ENCODE peak calls at places on chromosomes 2 and 18, in eight cellular contexts. One of them, this sample, is unnamed.

GRCh38 chr2:97673187-97673914 is 3.8 kb downstream of the C2orf92 start:
- DNase-seq in islet precursor cell: no peak
- DNase-seq in ureter: no peak
- DNase-seq in T-helper 2 cell: no peak
- DNase-seq in AG09319: no peak
- DNase-seq in GM03348: no peak
- DNase-seq in transverse colon: no peak
- DNase-seq in AG10803: no peak
- DNase-seq in this sample: no peak

GRCh38 chr18:39946623-39947061 is 2008.4 kb upstream of the PIK3C3 start:
- DNase-seq in islet precursor cell: peak; percentile 73
- DNase-seq in ureter: peak; percentile 43
- DNase-seq in T-helper 2 cell: no peak
- DNase-seq in AG09319: no peak
- DNase-seq in GM03348: peak; percentile 7
- DNase-seq in transverse colon: no peak
- DNase-seq in AG10803: peak; percentile 78
- DNase-seq in this sample: no peak

GRCh38 chr18:62814114-62814759 is 98.9 kb downstream of the PHLPP1 start:
- DNase-seq in islet precursor cell: no peak
- DNase-seq in ureter: no peak
- DNase-seq in T-helper 2 cell: no peak
- DNase-seq in AG09319: no peak
- DNase-seq in GM03348: peak; percentile 9
- DNase-seq in transverse colon: no peak
- DNase-seq in AG10803: peak; percentile 12
- DNase-seq in this sample: no peak

GRCh38 chr2:78465707-78466106 is 559.8 kb upstream of the REG3G start:
- DNase-seq in islet precursor cell: no peak
- DNase-seq in ureter: no peak
- DNase-seq in T-helper 2 cell: no peak
- DNase-seq in AG09319: no peak
- DNase-seq in GM03348: no peak
- DNase-seq in transverse colon: no peak
- DNase-seq in AG10803: no peak
- DNase-seq in this sample: no peak

GRCh38 chr2:12287220-12287751 is 429.4 kb upstream of the TRIB2 start:
- DNase-seq in islet precursor cell: no peak
- DNase-seq in ureter: no peak
- DNase-seq in T-helper 2 cell: no peak
- DNase-seq in AG09319: no peak
- DNase-seq in GM03348: peak; percentile 16
- DNase-seq in transverse colon: no peak
- DNase-seq in AG10803: no peak
- DNase-seq in this sample: no peak

GRCh38 chr2:231057590-231057989 is 923 bp downstream of the PSMD1 start:
- DNase-seq in islet precursor cell: no peak
- DNase-seq in ureter: no peak
- DNase-seq in T-helper 2 cell: no peak
- DNase-seq in AG09319: no peak
- DNase-seq in GM03348: no peak
- DNase-seq in transverse colon: no peak
- DNase-seq in AG10803: peak; percentile 13
- DNase-seq in this sample: no peak

GRCh38 chr2:45119855-45120254 is 110.6 kb upstream of the SIX2 start:
- DNase-seq in islet precursor cell: no peak
- DNase-seq in ureter: no peak
- DNase-seq in T-helper 2 cell: no peak
- DNase-seq in AG09319: peak; percentile 58
- DNase-seq in GM03348: peak; percentile 72
- DNase-seq in transverse colon: no peak
- DNase-seq in AG10803: peak; percentile 97
- DNase-seq in this sample: no peak

GRCh38 chr2:241035142-241035817 is 36.9 kb downstream of the SNED1 start:
- DNase-seq in islet precursor cell: no peak
- DNase-seq in ureter: no peak
- DNase-seq in T-helper 2 cell: peak; percentile 54
- DNase-seq in AG09319: no peak
- DNase-seq in GM03348: no peak
- DNase-seq in transverse colon: no peak
- DNase-seq in AG10803: no peak
- DNase-seq in this sample: peak; percentile 46

GRCh38 chr2:232276739-232277313 is 101.7 kb upstream of the ALPP start:
- DNase-seq in islet precursor cell: no peak
- DNase-seq in ureter: no peak
- DNase-seq in T-helper 2 cell: no peak
- DNase-seq in AG09319: no peak
- DNase-seq in GM03348: no peak
- DNase-seq in transverse colon: no peak
- DNase-seq in AG10803: no peak
- DNase-seq in this sample: no peak

GRCh38 chr2:9226458-9227380 is 20.1 kb downstream of the ASAP2 start:
- DNase-seq in islet precursor cell: no peak
- DNase-seq in ureter: peak; percentile 36
- DNase-seq in T-helper 2 cell: no peak
- DNase-seq in AG09319: no peak
- DNase-seq in GM03348: no peak
- DNase-seq in transverse colon: no peak
- DNase-seq in AG10803: no peak
- DNase-seq in this sample: no peak

GRCh38 chr2:175180701-175181103 is 808 bp downstream of the ATP5MC3 start:
- DNase-seq in islet precursor cell: peak; percentile 75
- DNase-seq in ureter: peak; percentile 52
- DNase-seq in T-helper 2 cell: no peak
- DNase-seq in AG09319: no peak
- DNase-seq in GM03348: peak; percentile 61
- DNase-seq in transverse colon: peak; percentile 58
- DNase-seq in AG10803: peak; percentile 48
- DNase-seq in this sample: peak; percentile 17

GRCh38 chr2:54725343-54726099 is 2.1 kb downstream of the EML6 start:
- DNase-seq in islet precursor cell: no peak
- DNase-seq in ureter: no peak
- DNase-seq in T-helper 2 cell: no peak
- DNase-seq in AG09319: no peak
- DNase-seq in GM03348: no peak
- DNase-seq in transverse colon: no peak
- DNase-seq in AG10803: no peak
- DNase-seq in this sample: no peak

GRCh38 chr2:174750923-174751441 is 13.3 kb downstream of the CHRNA1 start:
- DNase-seq in islet precursor cell: no peak
- DNase-seq in ureter: no peak
- DNase-seq in T-helper 2 cell: no peak
- DNase-seq in AG09319: no peak
- DNase-seq in GM03348: no peak
- DNase-seq in transverse colon: no peak
- DNase-seq in AG10803: no peak
- DNase-seq in this sample: peak; percentile 22

GRCh38 chr2:11320698-11321492 is 23.5 kb downstream of the ROCK2 start:
- DNase-seq in islet precursor cell: no peak
- DNase-seq in ureter: no peak
- DNase-seq in T-helper 2 cell: no peak
- DNase-seq in AG09319: no peak
- DNase-seq in GM03348: no peak
- DNase-seq in transverse colon: no peak
- DNase-seq in AG10803: no peak
- DNase-seq in this sample: no peak

GRCh38 chr2:179235463-179236108 is 29.0 kb downstream of the SESTD1 start:
- DNase-seq in islet precursor cell: no peak
- DNase-seq in ureter: no peak
- DNase-seq in T-helper 2 cell: no peak
- DNase-seq in AG09319: peak; percentile 50
- DNase-seq in GM03348: no peak
- DNase-seq in transverse colon: no peak
- DNase-seq in AG10803: peak; percentile 79
- DNase-seq in this sample: no peak

GRCh38 chr2:147487286-147487979 is 357.4 kb upstream of the ACVR2A start:
- DNase-seq in islet precursor cell: peak; percentile 60
- DNase-seq in ureter: no peak
- DNase-seq in T-helper 2 cell: no peak
- DNase-seq in AG09319: no peak
- DNase-seq in GM03348: no peak
- DNase-seq in transverse colon: no peak
- DNase-seq in AG10803: no peak
- DNase-seq in this sample: no peak

GRCh38 chr18:44680271-44681038 is at the start of gene SETBP1:
- DNase-seq in islet precursor cell: peak; percentile 91
- DNase-seq in ureter: peak; percentile 86
- DNase-seq in T-helper 2 cell: no peak
- DNase-seq in AG09319: peak; percentile 42
- DNase-seq in GM03348: peak; percentile 82
- DNase-seq in transverse colon: peak; percentile 71
- DNase-seq in AG10803: peak; percentile 65
- DNase-seq in this sample: no peak

GRCh38 chr18:79947054-79947755 is 4.2 kb downstream of the SLC66A2 start:
- DNase-seq in islet precursor cell: peak; percentile 52
- DNase-seq in ureter: peak; percentile 32
- DNase-seq in T-helper 2 cell: no peak
- DNase-seq in AG09319: no peak
- DNase-seq in GM03348: peak; percentile 29
- DNase-seq in transverse colon: peak; percentile 9
- DNase-seq in AG10803: peak; percentile 72
- DNase-seq in this sample: no peak

GRCh38 chr2:84970266-84970955 is 550 bp upstream of the KCMF1 start:
- DNase-seq in islet precursor cell: peak; percentile 82
- DNase-seq in ureter: peak; percentile 66
- DNase-seq in T-helper 2 cell: peak; percentile 29
- DNase-seq in AG09319: no peak
- DNase-seq in GM03348: peak; percentile 81
- DNase-seq in transverse colon: peak; percentile 74
- DNase-seq in AG10803: peak; percentile 42
- DNase-seq in this sample: peak; percentile 47

GRCh38 chr18:68221116-68221724 is 493.7 kb downstream of the TMX3 start:
- DNase-seq in islet precursor cell: no peak
- DNase-seq in ureter: no peak
- DNase-seq in T-helper 2 cell: no peak
- DNase-seq in AG09319: no peak
- DNase-seq in GM03348: peak; percentile 21
- DNase-seq in transverse colon: no peak
- DNase-seq in AG10803: peak; percentile 67
- DNase-seq in this sample: no peak

GRCh38 chr2:112480540-112481049 is 1.4 kb upstream of the TTL start:
- DNase-seq in islet precursor cell: no peak
- DNase-seq in ureter: no peak
- DNase-seq in T-helper 2 cell: no peak
- DNase-seq in AG09319: no peak
- DNase-seq in GM03348: no peak
- DNase-seq in transverse colon: peak; percentile 13
- DNase-seq in AG10803: no peak
- DNase-seq in this sample: no peak

GRCh38 chr2:224039770-224040088 is 643 bp upstream of the SERPINE2 start:
- DNase-seq in islet precursor cell: no peak
- DNase-seq in ureter: no peak
- DNase-seq in T-helper 2 cell: no peak
- DNase-seq in AG09319: no peak
- DNase-seq in GM03348: no peak
- DNase-seq in transverse colon: no peak
- DNase-seq in AG10803: no peak
- DNase-seq in this sample: no peak

GRCh38 chr2:144702051-144702450 is 182.1 kb upstream of the ZEB2 start:
- DNase-seq in islet precursor cell: no peak
- DNase-seq in ureter: no peak
- DNase-seq in T-helper 2 cell: no peak
- DNase-seq in AG09319: no peak
- DNase-seq in GM03348: no peak
- DNase-seq in transverse colon: no peak
- DNase-seq in AG10803: no peak
- DNase-seq in this sample: no peak

GRCh38 chr2:232483923-232484627 is 3.6 kb downstream of the ECEL1 start:
- DNase-seq in islet precursor cell: no peak
- DNase-seq in ureter: no peak
- DNase-seq in T-helper 2 cell: no peak
- DNase-seq in AG09319: no peak
- DNase-seq in GM03348: no peak
- DNase-seq in transverse colon: no peak
- DNase-seq in AG10803: no peak
- DNase-seq in this sample: no peak

GRCh38 chr2:183552716-183553115 is 428.5 kb downstream of the NUP35 start:
- DNase-seq in islet precursor cell: no peak
- DNase-seq in ureter: no peak
- DNase-seq in T-helper 2 cell: no peak
- DNase-seq in AG09319: no peak
- DNase-seq in GM03348: no peak
- DNase-seq in transverse colon: no peak
- DNase-seq in AG10803: no peak
- DNase-seq in this sample: no peak

GRCh38 chr2:100213595-100213994 is 71.2 kb upstream of the AFF3 start:
- DNase-seq in islet precursor cell: no peak
- DNase-seq in ureter: peak; percentile 76
- DNase-seq in T-helper 2 cell: no peak
- DNase-seq in AG09319: no peak
- DNase-seq in GM03348: no peak
- DNase-seq in transverse colon: peak; percentile 25
- DNase-seq in AG10803: no peak
- DNase-seq in this sample: no peak

GRCh38 chr18:34640273-34640672 is 69.8 kb upstream of the DTNA start:
- DNase-seq in islet precursor cell: no peak
- DNase-seq in ureter: no peak
- DNase-seq in T-helper 2 cell: no peak
- DNase-seq in AG09319: no peak
- DNase-seq in GM03348: no peak
- DNase-seq in transverse colon: no peak
- DNase-seq in AG10803: no peak
- DNase-seq in this sample: no peak

GRCh38 chr2:169756342-169756741 is 22.7 kb downstream of the KLHL23 start:
- DNase-seq in islet precursor cell: no peak
- DNase-seq in ureter: no peak
- DNase-seq in T-helper 2 cell: no peak
- DNase-seq in AG09319: no peak
- DNase-seq in GM03348: no peak
- DNase-seq in transverse colon: no peak
- DNase-seq in AG10803: no peak
- DNase-seq in this sample: no peak

GRCh38 chr2:237591021-237591370 is 462 bp upstream of the RAB17 start:
- DNase-seq in islet precursor cell: peak; percentile 83
- DNase-seq in ureter: no peak
- DNase-seq in T-helper 2 cell: no peak
- DNase-seq in AG09319: no peak
- DNase-seq in GM03348: no peak
- DNase-seq in transverse colon: peak; percentile 75
- DNase-seq in AG10803: no peak
- DNase-seq in this sample: no peak

GRCh38 chr2:46720592-46721185 is 194.9 kb downstream of the MCFD2 start:
- DNase-seq in islet precursor cell: no peak
- DNase-seq in ureter: no peak
- DNase-seq in T-helper 2 cell: no peak
- DNase-seq in AG09319: no peak
- DNase-seq in GM03348: no peak
- DNase-seq in transverse colon: no peak
- DNase-seq in AG10803: no peak
- DNase-seq in this sample: no peak

GRCh38 chr18:48813833-48814489 is 136.8 kb downstream of the SMAD7 start:
- DNase-seq in islet precursor cell: peak; percentile 57
- DNase-seq in ureter: peak; percentile 43
- DNase-seq in T-helper 2 cell: no peak
- DNase-seq in AG09319: no peak
- DNase-seq in GM03348: no peak
- DNase-seq in transverse colon: peak; percentile 39
- DNase-seq in AG10803: no peak
- DNase-seq in this sample: peak; percentile 41

GRCh38 chr18:76620326-76620813 is 125.3 kb upstream of the ZNF516 start:
- DNase-seq in islet precursor cell: peak; percentile 94
- DNase-seq in ureter: peak; percentile 77
- DNase-seq in T-helper 2 cell: no peak
- DNase-seq in AG09319: peak; percentile 44
- DNase-seq in GM03348: peak; percentile 90
- DNase-seq in transverse colon: peak; percentile 54
- DNase-seq in AG10803: peak; percentile 74
- DNase-seq in this sample: no peak

GRCh38 chr2:203798296-203799157 is 69.0 kb upstream of the CTLA4 start:
- DNase-seq in islet precursor cell: no peak
- DNase-seq in ureter: no peak
- DNase-seq in T-helper 2 cell: no peak
- DNase-seq in AG09319: no peak
- DNase-seq in GM03348: no peak
- DNase-seq in transverse colon: no peak
- DNase-seq in AG10803: no peak
- DNase-seq in this sample: no peak

GRCh38 chr2:8576525-8577157 is 105.2 kb upstream of the ID2 start:
- DNase-seq in islet precursor cell: peak; percentile 51
- DNase-seq in ureter: peak; percentile 42
- DNase-seq in T-helper 2 cell: no peak
- DNase-seq in AG09319: no peak
- DNase-seq in GM03348: no peak
- DNase-seq in transverse colon: peak; percentile 29
- DNase-seq in AG10803: no peak
- DNase-seq in this sample: peak; percentile 10

This sample was measured in effector CD4-positive, alpha-beta T cell.